ENCODE peak calls at places on chromosomes 12 and 14, in seven cellular contexts. N is brain microvascular endothelial cell; V is HL-60; K is GM23338; Q is CD8-positive, alpha-beta T cell; B is Peyer's patch; G is uterus. M is an unnamed sample.

GRCh38 chr12:108000111-108000510 is 129.0 kb upstream of the WSCD2 start:
- DNase-seq in K (no peak), Q (no peak), G (no peak), B (no peak), N (no peak), V (no peak), M (no peak)

GRCh38 chr14:67820428-67820881 is 876 bp downstream of the RAD51B start:
- DNase-seq in Q (no peak), B (no peak), G (no peak), V (no peak), N (peak), K (peak), M (no peak)

GRCh38 chr12:106021516-106021915 is 117.2 kb downstream of the NUAK1 start:
- DNase-seq in V (no peak), Q (no peak), N (no peak), G (no peak), B (no peak), K (no peak), M (no peak)

GRCh38 chr14:21825147-21825743 is 151.6 kb upstream of the OR4E1 start:
- DNase-seq in V (peak), N (peak), K (peak), Q (peak), B (no peak), G (no peak), M (no peak)

GRCh38 chr14:70707138-70708038 is 65.7 kb downstream of the TTC9 start:
- DNase-seq in N (peak), Q (no peak), G (no peak), V (no peak), B (no peak), K (peak), M (no peak)

GRCh38 chr12:91178139-91178561 is 4.5 kb downstream of the DCN start:
- DNase-seq in K (peak), V (no peak), N (no peak), B (peak), G (peak), Q (no peak), M (no peak)

GRCh38 chr12:132288516-132289188 is 40.7 kb downstream of the GALNT9 start:
- DNase-seq in B (no peak), Q (no peak), G (no peak), K (no peak), V (no peak), N (no peak), M (no peak)

GRCh38 chr12:50188280-50188781 is 21.2 kb upstream of the CERS5 start:
- DNase-seq in K (no peak), B (no peak), Q (no peak), V (no peak), G (peak), N (peak), M (no peak)

GRCh38 chr12:81209001-81209400 is 131.1 kb downstream of the ACSS3 start:
- DNase-seq in G (peak), B (no peak), V (no peak), K (no peak), Q (no peak), N (peak), M (no peak)

GRCh38 chr12:69502342-69503081 is 32.3 kb downstream of the FRS2 start:
- DNase-seq in G (no peak), N (no peak), K (no peak), V (no peak), B (no peak), Q (no peak), M (no peak)

GRCh38 chr14:89447182-89447970 is 30.3 kb upstream of the FOXN3 start:
- DNase-seq in V (no peak), Q (no peak), K (no peak), N (no peak), B (peak), G (no peak), M (no peak)

GRCh38 chr14:22650960-22651521 is 6.9 kb upstream of the OR6J1 start:
- DNase-seq in G (no peak), V (peak), N (peak), Q (no peak), K (no peak), B (no peak), M (no peak)

GRCh38 chr12:59149995-59150642 is 229.8 kb upstream of the LRIG3 start:
- DNase-seq in Q (no peak), K (peak), B (no peak), G (no peak), N (no peak), V (peak), M (peak)

GRCh38 chr12:117967043-117967442 is 1.7 kb downstream of the KSR2 start:
- DNase-seq in V (no peak), G (no peak), B (no peak), N (no peak), K (peak), Q (no peak), M (no peak)

GRCh38 chr12:116528067-116528466 is 31.1 kb upstream of the MAP1LC3B2 start:
- DNase-seq in K (no peak), B (no peak), V (no peak), Q (no peak), N (no peak), G (no peak), M (no peak)

DNA sequence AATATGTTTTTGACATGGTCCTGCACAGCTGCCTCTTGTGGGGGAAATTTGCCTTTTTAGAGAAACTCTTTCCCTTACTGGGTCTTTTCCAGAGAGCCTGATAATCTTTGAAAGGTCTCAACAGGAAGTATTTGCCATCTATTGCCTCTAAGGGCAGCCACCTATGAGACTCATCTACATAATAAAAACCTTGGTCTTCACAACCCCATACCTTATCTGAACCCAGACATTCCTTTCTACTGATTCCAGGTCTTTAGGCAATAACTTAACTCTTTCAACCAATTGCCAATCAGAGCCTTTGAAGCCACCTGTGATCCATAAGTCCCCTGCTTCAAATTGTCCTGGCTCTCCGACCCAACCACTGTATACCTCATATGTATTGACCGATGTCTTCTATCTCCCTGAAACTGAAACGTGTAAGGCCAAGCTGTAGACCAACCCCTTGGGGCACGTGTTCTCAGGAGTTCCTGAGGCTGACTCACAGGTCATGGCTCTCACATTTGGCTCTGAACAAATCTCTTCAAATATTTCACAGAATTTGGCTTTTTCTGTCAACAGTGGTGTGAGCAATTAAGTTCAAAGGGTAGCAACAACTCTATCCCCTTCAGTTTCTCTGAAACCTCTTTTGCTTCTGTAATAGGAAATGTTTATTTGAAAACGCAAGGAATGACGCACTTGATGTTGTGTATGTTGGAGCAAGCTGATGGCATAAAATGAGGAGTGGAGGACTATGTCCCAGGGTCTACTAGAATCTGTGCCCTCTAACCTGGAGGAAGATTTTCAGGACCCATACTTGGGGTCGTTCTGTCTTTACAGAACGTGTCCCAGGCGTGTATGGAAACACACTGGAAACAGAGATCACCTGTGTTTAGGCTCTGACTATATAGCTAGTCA is 49.2 kb upstream of the EIF5 start:
- DNase-seq in B (no peak), Q (no peak), V (no peak), G (no peak), K (peak), N (peak), M (no peak)
- H3K4me3 ChIP-seq in B (no peak), Q (no peak), V (no peak), G (no peak), K (peak), N (no peak), M (no peak)

GRCh38 chr14:64045091-64045490 is 192.3 kb downstream of the SYNE2 start:
- DNase-seq in Q (no peak), G (no peak), K (no peak), N (no peak), V (no peak), B (no peak), M (no peak)
- H3K27ac ChIP-seq in Q (no peak), G (no peak), K (no peak), N (no peak), V (no peak), B (no peak), M (no peak)

DNA sequence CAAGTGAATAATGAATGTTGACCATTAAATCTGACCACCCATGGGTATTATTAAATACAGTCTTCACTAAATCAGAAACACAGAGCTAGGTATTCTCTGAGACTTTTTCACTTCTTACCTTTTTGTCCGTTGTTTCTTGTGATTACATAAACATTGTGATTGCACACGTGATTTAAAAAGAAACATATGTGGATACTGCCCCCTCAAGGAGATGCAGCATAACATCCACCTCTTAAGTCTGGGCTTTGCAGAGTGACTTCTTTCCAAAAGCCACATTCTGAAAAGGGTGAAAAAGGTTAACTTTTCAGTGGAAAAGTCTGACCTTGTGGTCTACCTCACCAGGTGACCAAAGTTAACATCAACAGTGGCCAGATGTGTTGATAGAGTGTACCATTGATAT is 185.5 kb upstream of the FAR2 start:
- DNase-seq in K (peak), Q (no peak), V (no peak), G (no peak), B (no peak), N (no peak), M (no peak)
- TF ChIP-seq CTCF in K (peak), Q (no peak), V (no peak), G (no peak), B (no peak), N (peak), M (peak)

GRCh38 chr12:53966385-53967133 is 6.4 kb upstream of the HOXC11 start:
- DNase-seq in N (no peak), V (no peak), Q (no peak), K (no peak), B (no peak), G (peak), M (no peak)
- H3K4me3 ChIP-seq in N (no peak), V (no peak), Q (no peak), K (peak), B (no peak), G (peak), M (no peak)

M was measured in AG04450.